ENCODE peak calls at places on chromosomes 11 and 22, in nine cellular contexts. B is ovary; J is foreskin fibroblast; Z is Calu3; A is memory B cell; G is T-helper 22 cell; W is fibroblast of lung; S is activated CD4-positive, alpha-beta T cell treated with anti-CD3 and anti-CD28 coated beads for 48 hours; U is smooth muscle cell of the brain vasculature. D is an unnamed sample.

GRCh38 chr11:32555091-32555490 is 28.5 kb upstream of the EIF3M start:
- DNase-seq in W (no peak), A (no peak), G (no peak), B (no peak), J (no peak), S (no peak), Z (no peak), U (no peak), D (no peak)

GRCh38 chr11:111308140-111308539 is 9.8 kb downstream of the POU2AF3 start:
- DNase-seq in G (no peak), Z (peak), W (peak), S (no peak), A (no peak), B (no peak), U (no peak), J (no peak), D (peak)

GRCh38 chr22:40107756-40108437 is 69.8 kb upstream of the TNRC6B start:
- DNase-seq in Z (peak), J (peak), G (no peak), U (no peak), A (no peak), S (peak), W (peak), B (no peak), D (peak)

GRCh38 chr22:20299736-20300136 is 20.1 kb downstream of the DGCR6L start:
- DNase-seq in W (no peak), U (no peak), G (no peak), Z (no peak), S (no peak), A (no peak), J (peak), B (no peak), D (peak)

GRCh38 chr11:114771172-114771571 is 92.8 kb downstream of the NXPE2 start:
- DNase-seq in G (no peak), U (no peak), A (no peak), B (no peak), J (no peak), S (no peak), Z (no peak), W (no peak), D (no peak)

GRCh38 chr11:67420147-67420645 is 4.7 kb downstream of the CARNS1 start:
- DNase-seq in W (no peak), B (no peak), Z (no peak), G (no peak), A (no peak), J (no peak), S (no peak), U (no peak), D (no peak)

GRCh38 chr22:39592104-39593060 is 21.8 kb downstream of the CACNA1I start:
- DNase-seq in S (no peak), J (peak), U (peak), W (peak), G (no peak), A (no peak), Z (peak), B (peak), D (peak)

GRCh38 chr11:57402188-57403066 is 12.0 kb upstream of the PRG2 start:
- DNase-seq in W (no peak), G (no peak), S (no peak), B (no peak), Z (no peak), J (no peak), U (no peak), A (no peak), D (no peak)

GRCh38 chr22:27993774-27994350 is 74.8 kb upstream of the PITPNB start:
- DNase-seq in A (no peak), G (no peak), U (no peak), B (peak), W (no peak), J (no peak), Z (no peak), S (no peak), D (no peak)

GRCh38 chr11:128506999-128507591 is 80.3 kb downstream of the ETS1 start:
- DNase-seq in U (no peak), W (peak), G (no peak), J (peak), Z (peak), S (peak), A (no peak), B (peak), D (peak)

GRCh38 chr22:38949889-38950405 is 7.5 kb upstream of the APOBEC3A start:
- DNase-seq in J (no peak), A (no peak), S (no peak), G (no peak), W (no peak), Z (no peak), B (no peak), U (no peak), D (no peak)

GRCh38 chr22:42399315-42400271 is 32.6 kb downstream of the NFAM1 start:
- DNase-seq in U (peak), A (no peak), Z (no peak), B (no peak), G (no peak), J (peak), W (no peak), S (no peak), D (no peak)

GRCh38 chr11:82810738-82811137 is 77.1 kb upstream of the FAM181B start:
- DNase-seq in S (no peak), B (no peak), W (no peak), U (no peak), G (no peak), Z (no peak), J (no peak), A (no peak), D (no peak)

GRCh38 chr11:74577624-74578396 is 14.6 kb upstream of the POLD3 start:
- DNase-seq in Z (no peak), B (no peak), A (no peak), U (peak), J (peak), W (no peak), S (no peak), G (no peak), D (peak)

GRCh38 chr22:22908941-22909604 is 21.5 kb downstream of the IGLL5 start:
- DNase-seq in S (no peak), A (no peak), W (no peak), J (no peak), Z (no peak), U (no peak), B (no peak), G (no peak), D (no peak)

GRCh38 chr22:42862045-42862734 is 5.1 kb upstream of the ARFGAP3 start:
- DNase-seq in A (no peak), W (no peak), U (no peak), Z (no peak), J (peak), S (no peak), G (no peak), B (no peak), D (peak)

GRCh38 chr22:19420321-19420720 is 11.2 kb downstream of the HIRA start:
- DNase-seq in A (no peak), W (no peak), B (no peak), G (no peak), S (no peak), Z (no peak), J (no peak), U (no peak), D (no peak)

GRCh38 chr22:23058063-23058462 is 12.3 kb upstream of the GNAZ start:
- DNase-seq in A (no peak), U (no peak), Z (no peak), S (peak), B (no peak), G (no peak), W (no peak), J (no peak), D (no peak)

D was measured in IMR-90.